ENCODE peak calls at places on chromosome 10, in four cellular contexts. Y is lower leg skin, V is H7, N is AG04450. U is an unnamed sample.

GRCh38 chr10:46526682-46527038 is 29.8 kb downstream of the GPRIN2 start:
- DNase-seq in Y (peak; percentile 82), V (peak; percentile 67), N (no peak), U (no peak)

GRCh38 chr10:17428096-17428615 is 26.2 kb downstream of the ST8SIA6 start:
- DNase-seq in Y (no peak), V (no peak), N (no peak), U (no peak)

GRCh38 chr10:1309237-1309968 is 253.2 kb downstream of the WDR37 start:
- DNase-seq in Y (peak; percentile 32), V (peak; percentile 79), N (no peak), U (no peak)

GRCh38 chr10:90174531-90174930 is 473.1 kb downstream of the KIF20B start:
- DNase-seq in Y (no peak), V (no peak), N (no peak), U (no peak)

GRCh38 chr10:104741127-104741526 is 100.0 kb downstream of the SORCS3 start:
- DNase-seq in Y (no peak), V (no peak), N (no peak), U (no peak)

GRCh38 chr10:59433720-59434428 is 71.5 kb upstream of the FAM13C start:
- DNase-seq in Y (no peak), V (no peak), N (no peak), U (no peak)

GRCh38 chr10:102540023-102540422 is 36.3 kb downstream of the SUFU start:
- DNase-seq in Y (no peak), V (peak; percentile 40), N (no peak), U (no peak)

GRCh38 chr10:53939654-53940053 is 861.4 kb downstream of the PCDH15 start:
- DNase-seq in Y (no peak), V (no peak), N (no peak), U (no peak)

DNA sequence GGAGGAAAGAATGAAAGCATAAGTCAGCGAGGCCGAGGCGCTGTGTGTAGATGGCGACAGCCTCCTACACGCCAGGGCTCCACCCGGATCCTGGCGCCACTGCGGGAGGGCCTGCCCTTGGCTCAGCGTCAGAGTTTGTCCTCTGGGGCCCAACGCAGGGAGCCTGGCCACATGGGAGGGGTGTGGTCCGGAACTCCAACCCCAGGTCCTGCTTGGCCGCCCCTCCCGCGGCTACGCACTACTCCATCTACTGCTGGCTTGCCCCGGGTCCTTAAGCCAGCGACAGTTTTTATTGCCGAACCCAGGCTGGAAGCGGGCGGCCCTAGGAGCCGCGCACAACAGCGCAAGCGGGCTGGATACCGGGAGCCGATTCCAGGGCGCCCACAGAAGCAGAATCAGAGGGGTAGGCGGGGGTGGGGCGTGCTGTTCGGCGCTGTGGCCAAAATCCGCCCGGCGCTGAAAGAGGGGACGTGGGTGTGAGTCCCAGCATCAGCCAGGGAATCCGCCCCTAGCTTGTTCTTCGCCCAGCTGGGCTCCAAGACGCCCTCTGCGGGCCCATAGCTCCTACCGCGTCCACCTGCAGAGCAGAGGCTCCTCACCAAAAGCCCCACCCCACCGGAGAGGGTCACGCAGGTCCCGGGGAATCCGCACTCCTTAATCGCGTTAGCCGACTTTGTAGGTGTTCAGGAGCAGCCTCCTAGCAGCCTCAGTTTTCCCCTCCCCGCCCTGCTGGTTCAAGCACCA is 4.5 kb downstream of the KAZALD1 start:
- DNase-seq in Y (peak; percentile 94), V (peak; percentile 85), N (no peak), U (no peak)
- H3K4me3 ChIP-seq in Y (no peak overlapping the region), V (peak overlapping the region; percentile 63), N (peak overlapping the region; percentile 65), U (peak overlapping the region; percentile 53)

DNA sequence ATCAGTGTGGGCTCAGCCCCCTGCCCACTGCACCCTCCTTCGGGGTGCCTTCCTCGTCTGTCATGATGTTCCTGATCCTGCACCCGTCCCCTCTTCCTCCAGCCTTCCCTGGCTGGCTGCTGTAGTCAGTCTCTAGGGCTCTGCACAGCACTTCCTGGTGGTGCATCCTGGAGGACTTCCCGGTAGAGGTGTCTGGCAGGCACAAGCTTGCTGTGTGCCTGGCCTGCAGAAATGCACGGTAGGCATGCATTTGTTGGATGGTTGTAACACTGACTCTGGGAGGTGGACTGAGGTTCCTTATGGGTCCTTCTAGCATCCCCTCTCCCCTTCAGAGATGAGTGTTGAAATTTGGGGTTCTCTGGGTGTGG is 92.8 kb downstream of the BMS1 start:
- DNase-seq in Y (no peak), V (no peak), N (no peak), U (no peak)
- H3K4me3 ChIP-seq in Y (no peak overlapping the region), V (no peak overlapping the region), N (no peak overlapping the region), U (no peak overlapping the region)

GRCh38 chr10:91887075-91887899 is 22.0 kb downstream of the FGFBP3 start:
- DNase-seq in Y (peak; percentile 88), V (peak; percentile 93), N (no peak), U (no peak)

GRCh38 chr10:91887900-91888225 is 21.4 kb downstream of the FGFBP3 start:
- DNase-seq in Y (no peak), V (no peak), N (no peak), U (no peak)

GRCh38 chr10:91885362-91886079 is 23.8 kb downstream of the FGFBP3 start:
- DNase-seq in Y (no peak), V (no peak), N (no peak), U (no peak)

GRCh38 chr10:91880310-91880709 is 29.0 kb downstream of the FGFBP3 start:
- DNase-seq in Y (no peak), V (peak; percentile 34), N (no peak), U (no peak)

GRCh38 chr10:91883549-91884542 is 25.4 kb downstream of the FGFBP3 start:
- DNase-seq in Y (no peak), V (peak; percentile 38), N (no peak), U (peak; percentile 40)
- H3K4me3 ChIP-seq in Y (no peak overlapping the region), V (peak overlapping the region; percentile 6), N (no peak overlapping the region), U (peak overlapping the region; percentile 8)

DNA sequence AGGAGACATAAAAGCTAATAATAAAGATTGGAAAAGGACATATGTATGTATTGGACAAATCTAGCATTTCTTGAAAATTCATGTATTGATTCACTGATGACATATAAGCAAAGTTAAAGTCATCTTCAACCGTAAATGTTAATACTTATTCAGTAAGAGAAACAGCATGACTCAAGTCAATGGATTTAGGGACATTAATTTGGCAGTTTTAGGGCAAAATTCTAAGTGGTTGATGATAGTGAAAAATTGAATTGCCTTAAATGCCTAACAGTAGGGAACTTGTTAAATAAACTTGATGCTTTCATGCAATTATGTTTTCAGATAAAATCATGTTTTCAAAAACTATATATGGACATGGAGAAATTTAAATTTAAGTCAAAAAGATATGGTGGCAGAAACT is 24.9 kb upstream of the ITGB1 start:
- DNase-seq in Y (no peak), V (no peak), N (no peak), U (no peak)
- H3K4me3 ChIP-seq in Y (no peak overlapping the region), V (no peak overlapping the region), N (no peak overlapping the region), U (no peak overlapping the region)